ENCODE peak calls at places on chromosomes 13 and 19, in six cellular contexts. One of them, this sample, is unnamed.
A peak's percentile ranks its signal among the peaks of the same experiment; 100 is the strongest.

GRCh38 chr13:31172535-31172934 is 10.8 kb upstream of the HSPH1 start:
- DNase-seq in tibial nerve: no peak
- DNase-seq in hepatic stellate cell: peak; percentile 58
- DNase-seq in neural progenitor cell: no peak
- DNase-seq in OCI-LY7: no peak
- DNase-seq in sigmoid colon: no peak
- DNase-seq in this sample: no peak

GRCh38 chr13:97243915-97244820 is 22.0 kb downstream of the MBNL2 start:
- DNase-seq in tibial nerve: no peak
- DNase-seq in hepatic stellate cell: no peak
- DNase-seq in neural progenitor cell: no peak
- DNase-seq in sigmoid colon: no peak
- DNase-seq in OCI-LY7: no peak
- DNase-seq in this sample: no peak

GRCh38 chr19:13032837-13033236 is 37.6 kb downstream of the NFIX start:
- DNase-seq in sigmoid colon: no peak
- DNase-seq in tibial nerve: no peak
- DNase-seq in neural progenitor cell: no peak
- DNase-seq in OCI-LY7: no peak
- DNase-seq in hepatic stellate cell: no peak
- DNase-seq in this sample: no peak

GRCh38 chr19:35347171-35347929 is at the start of gene FFAR1:
- DNase-seq in neural progenitor cell: no peak
- DNase-seq in OCI-LY7: peak; percentile 89
- DNase-seq in hepatic stellate cell: no peak
- DNase-seq in sigmoid colon: peak; percentile 55
- DNase-seq in tibial nerve: peak; percentile 37
- DNase-seq in this sample: no peak

GRCh38 chr19:28941833-28942232 is 271.1 kb downstream of the UQCRFS1 start:
- DNase-seq in sigmoid colon: no peak
- DNase-seq in tibial nerve: no peak
- DNase-seq in OCI-LY7: no peak
- DNase-seq in hepatic stellate cell: no peak
- DNase-seq in neural progenitor cell: no peak
- DNase-seq in this sample: no peak

GRCh38 chr13:34070006-34070405 is 252.1 kb downstream of the RFC3 start:
- DNase-seq in sigmoid colon: no peak
- DNase-seq in tibial nerve: no peak
- DNase-seq in OCI-LY7: no peak
- DNase-seq in neural progenitor cell: no peak
- DNase-seq in hepatic stellate cell: no peak
- DNase-seq in this sample: no peak

GRCh38 chr13:103883152-103883551 is 816.9 kb upstream of the SLC10A2 start:
- DNase-seq in tibial nerve: peak; percentile 75
- DNase-seq in hepatic stellate cell: peak; percentile 6
- DNase-seq in sigmoid colon: peak; percentile 82
- DNase-seq in neural progenitor cell: peak; percentile 83
- DNase-seq in OCI-LY7: no peak
- DNase-seq in this sample: peak; percentile 79

GRCh38 chr13:26529441-26529840 is 28.0 kb upstream of the WASF3 start:
- DNase-seq in neural progenitor cell: peak; percentile 78
- DNase-seq in tibial nerve: peak; percentile 32
- DNase-seq in OCI-LY7: peak; percentile 24
- DNase-seq in hepatic stellate cell: peak; percentile 52
- DNase-seq in sigmoid colon: no peak
- DNase-seq in this sample: peak; percentile 46

GRCh38 chr13:33004454-33004853 is 11.8 kb upstream of the KL start:
- DNase-seq in tibial nerve: no peak
- DNase-seq in OCI-LY7: no peak
- DNase-seq in neural progenitor cell: no peak
- DNase-seq in hepatic stellate cell: no peak
- DNase-seq in sigmoid colon: no peak
- DNase-seq in this sample: no peak

GRCh38 chr19:34364462-34364829 is 550 bp upstream of the GPI start:
- DNase-seq in neural progenitor cell: no peak
- DNase-seq in hepatic stellate cell: no peak
- DNase-seq in OCI-LY7: no peak
- DNase-seq in sigmoid colon: no peak
- DNase-seq in tibial nerve: no peak
- DNase-seq in this sample: no peak

GRCh38 chr13:73224708-73225107 is 165.9 kb downstream of the KLF5 start:
- DNase-seq in hepatic stellate cell: no peak
- DNase-seq in tibial nerve: no peak
- DNase-seq in neural progenitor cell: no peak
- DNase-seq in sigmoid colon: no peak
- DNase-seq in OCI-LY7: no peak
- DNase-seq in this sample: no peak

GRCh38 chr19:49831592-49831991 is 13.5 kb downstream of the MED25 start:
- DNase-seq in neural progenitor cell: no peak
- DNase-seq in OCI-LY7: no peak
- DNase-seq in sigmoid colon: no peak
- DNase-seq in tibial nerve: no peak
- DNase-seq in hepatic stellate cell: no peak
- DNase-seq in this sample: no peak

GRCh38 chr13:71867101-71867814 is at the start of gene DACH1:
- DNase-seq in OCI-LY7: no peak
- DNase-seq in tibial nerve: peak; percentile 17
- DNase-seq in hepatic stellate cell: peak; percentile 21
- DNase-seq in neural progenitor cell: peak; percentile 86
- DNase-seq in sigmoid colon: no peak
- DNase-seq in this sample: peak; percentile 10

GRCh38 chr13:95360464-95361097 is 59.3 kb upstream of the ABCC4 start:
- DNase-seq in hepatic stellate cell: no peak
- DNase-seq in sigmoid colon: peak; percentile 0
- DNase-seq in neural progenitor cell: no peak
- DNase-seq in tibial nerve: no peak
- DNase-seq in OCI-LY7: no peak
- DNase-seq in this sample: no peak

GRCh38 chr13:60090579-60090978 is 73.1 kb downstream of the DIAPH3 start:
- DNase-seq in tibial nerve: no peak
- DNase-seq in hepatic stellate cell: peak; percentile 3
- DNase-seq in sigmoid colon: no peak
- DNase-seq in OCI-LY7: no peak
- DNase-seq in neural progenitor cell: no peak
- DNase-seq in this sample: no peak

GRCh38 chr13:36432106-36432544 is at the start of gene CCNA1:
- DNase-seq in sigmoid colon: no peak
- DNase-seq in neural progenitor cell: peak; percentile 92
- DNase-seq in tibial nerve: no peak
- DNase-seq in OCI-LY7: no peak
- DNase-seq in hepatic stellate cell: no peak
- DNase-seq in this sample: no peak

GRCh38 chr19:38506723-38507550 is 73.4 kb downstream of the RYR1 start:
- DNase-seq in OCI-LY7: peak; percentile 95
- DNase-seq in tibial nerve: peak; percentile 62
- DNase-seq in hepatic stellate cell: peak; percentile 65
- DNase-seq in sigmoid colon: peak; percentile 89
- DNase-seq in neural progenitor cell: peak; percentile 90
- DNase-seq in this sample: no peak

GRCh38 chr19:18029617-18030338 is 21.8 kb downstream of the ARRDC2 start:
- DNase-seq in neural progenitor cell: no peak
- DNase-seq in hepatic stellate cell: no peak
- DNase-seq in sigmoid colon: peak; percentile 81
- DNase-seq in OCI-LY7: no peak
- DNase-seq in tibial nerve: no peak
- DNase-seq in this sample: no peak

GRCh38 chr19:19600793-19601346 is 17.6 kb downstream of the PBX4 start:
- DNase-seq in OCI-LY7: no peak
- DNase-seq in sigmoid colon: no peak
- DNase-seq in neural progenitor cell: no peak
- DNase-seq in tibial nerve: no peak
- DNase-seq in hepatic stellate cell: no peak
- DNase-seq in this sample: no peak

GRCh38 chr13:24717217-24717616 is 37.0 kb downstream of the ATP12A start:
- DNase-seq in tibial nerve: no peak
- DNase-seq in hepatic stellate cell: no peak
- DNase-seq in neural progenitor cell: no peak
- DNase-seq in OCI-LY7: no peak
- DNase-seq in sigmoid colon: no peak
- DNase-seq in this sample: no peak

GRCh38 chr19:873084-874019 is 13.9 kb downstream of the CFD start:
- DNase-seq in OCI-LY7: peak; percentile 94
- DNase-seq in sigmoid colon: no peak
- DNase-seq in tibial nerve: no peak
- DNase-seq in hepatic stellate cell: peak; percentile 54
- DNase-seq in neural progenitor cell: peak; percentile 62
- DNase-seq in this sample: no peak

GRCh38 chr13:44918323-44919102 is 70.8 kb downstream of the NUFIP1 start:
- DNase-seq in neural progenitor cell: peak; percentile 94
- DNase-seq in OCI-LY7: peak; percentile 85
- DNase-seq in hepatic stellate cell: peak; percentile 78
- DNase-seq in sigmoid colon: peak; percentile 96
- DNase-seq in tibial nerve: peak; percentile 77
- DNase-seq in this sample: peak; percentile 86